ENCODE peak calls at places on chromosome 20, in eight cellular contexts. G is left lung, V is foreskin melanocyte, E is NCI-H146, O is nephron progenitor cell, F is iris pigment epithelial cell, D is uterus, A is H1. U is an unnamed sample.
A peak's percentile ranks its signal among the peaks of the same experiment; 100 is the strongest.

GRCh38 chr20:60579941-60580515 is 621.8 kb downstream of the CDH26 start:
- DNase-seq in G (no peak), O (no peak), A (no peak), V (no peak), D (no peak), F (no peak), E (no peak), U (no peak)

GRCh38 chr20:20547221-20547875 is 165.1 kb downstream of the RALGAPA2 start:
- DNase-seq in O (no peak), F (peak; percentile 5), V (no peak), G (no peak), D (no peak), E (no peak), A (no peak), U (peak; percentile 51)

GRCh38 chr20:32969356-32970114 is 34.7 kb downstream of the SUN5 start:
- DNase-seq in O (no peak), G (no peak), A (no peak), V (no peak), D (no peak), E (no peak), F (no peak), U (no peak)

GRCh38 chr20:40564997-40565680 is 123.9 kb downstream of the MAFB start:
- DNase-seq in F (peak; percentile 77), E (no peak), A (no peak), O (no peak), D (peak; percentile 20), V (no peak), G (no peak), U (peak; percentile 94)

GRCh38 chr20:44166008-44166407 is 21.0 kb downstream of the JPH2 start:
- DNase-seq in A (no peak), E (no peak), G (no peak), V (no peak), F (peak; percentile 40), D (no peak), O (no peak), U (peak; percentile 13)

GRCh38 chr20:62143976-62144825 is 632 bp downstream of the SS18L1 start:
- DNase-seq in F (peak; percentile 83), V (peak; percentile 44), A (no peak), G (peak; percentile 66), D (peak; percentile 42), O (peak; percentile 54), E (peak; percentile 51), U (peak; percentile 82)

GRCh38 chr20:49140411-49140810 is 47.7 kb downstream of the STAU1 start:
- DNase-seq in A (no peak), G (no peak), V (no peak), F (no peak), D (no peak), O (no peak), E (no peak), U (no peak)

GRCh38 chr20:63084563-63084927 is 77.8 kb upstream of the BHLHE23 start:
- DNase-seq in V (no peak), A (no peak), O (no peak), G (peak; percentile 15), D (no peak), F (no peak), E (no peak), U (no peak)

GRCh38 chr20:434661-435419 is 26.7 kb downstream of the RBCK1 start:
- DNase-seq in E (no peak), G (no peak), D (no peak), A (no peak), O (no peak), V (no peak), F (no peak), U (no peak)